ENCODE peak calls at places on chromosome 3, in eight cellular contexts. P is HCT116, M is Panc1, B is cardiac muscle cell, F is heart right ventricle, K is psoas muscle, U is tibial nerve, O is heart left ventricle. H is an unnamed sample.
A peak's percentile ranks its signal among the peaks of the same experiment; 100 is the strongest.

GRCh38 chr3:52836991-52837390 is 2.2 kb upstream of the MUSTN1 start:
- DNase-seq in P (no peak), M (no peak), B (no peak), F (no peak), K (peak; percentile 72), U (no peak), O (peak; percentile 44), H (no peak)

GRCh38 chr3:106809633-106810460 is 567.4 kb upstream of the CCDC54 start:
- DNase-seq in P (no peak), M (no peak), B (peak; percentile 60), F (no peak), K (no peak), U (no peak), O (no peak), H (peak; percentile 32)

GRCh38 chr3:40055956-40056355 is 246.5 kb downstream of the MYRIP start:
- DNase-seq in P (no peak), M (no peak), B (no peak), F (no peak), K (no peak), U (no peak), O (no peak), H (no peak)

GRCh38 chr3:37492977-37493471 is 318.6 kb upstream of the LRRFIP2 start:
- DNase-seq in P (no peak), M (no peak), B (peak; percentile 74), F (no peak), K (no peak), U (peak; percentile 38), O (peak; percentile 38), H (peak; percentile 58)

GRCh38 chr3:146218880-146219866 is 31.7 kb downstream of the PLSCR4 start:
- DNase-seq in P (no peak), M (no peak), B (peak; percentile 66), F (peak; percentile 17), K (no peak), U (peak; percentile 42), O (peak; percentile 33), H (peak; percentile 28)

GRCh38 chr3:47022540-47023161 is 43.2 kb downstream of the NBEAL2 start:
- DNase-seq in P (no peak), M (no peak), B (peak; percentile 13), F (no peak), K (no peak), U (no peak), O (no peak), H (no peak)

GRCh38 chr3:188497021-188497420 is 343.1 kb downstream of the LPP start:
- DNase-seq in P (no peak), M (no peak), B (peak; percentile 21), F (no peak), K (no peak), U (no peak), O (no peak), H (no peak)

GRCh38 chr3:55556622-55557531 is 69.8 kb upstream of the WNT5A start:
- DNase-seq in P (no peak), M (no peak), B (peak; percentile 15), F (no peak), K (no peak), U (no peak), O (no peak), H (no peak)

GRCh38 chr3:161171639-161172552 is 49.2 kb upstream of the NMD3 start:
- DNase-seq in P (peak; percentile 23), M (no peak), B (peak; percentile 47), F (no peak), K (no peak), U (no peak), O (no peak), H (no peak)

GRCh38 chr3:146189519-146190173 is 28.7 kb upstream of the PLOD2 start:
- DNase-seq in P (peak; percentile 47), M (peak; percentile 55), B (peak; percentile 72), F (no peak), K (no peak), U (no peak), O (peak; percentile 16), H (peak; percentile 15)

GRCh38 chr3:59872121-59872520 is 822.3 kb upstream of the CFAP20DC start:
- DNase-seq in P (no peak), M (no peak), B (no peak), F (no peak), K (no peak), U (no peak), O (no peak), H (no peak)

GRCh38 chr3:38108649-38109579 is 28.0 kb downstream of the ACAA1 start:
- DNase-seq in P (no peak), M (no peak), B (no peak), F (no peak), K (no peak), U (no peak), O (no peak), H (no peak)

GRCh38 chr3:11634974-11635612 is 8.6 kb downstream of the VGLL4 start:
- DNase-seq in P (no peak), M (no peak), B (no peak), F (no peak), K (no peak), U (no peak), O (no peak), H (no peak)

GRCh38 chr3:25661694-25662455 is 2.8 kb downstream of the TOP2B start:
- DNase-seq in P (no peak), M (no peak), B (peak; percentile 11), F (no peak), K (no peak), U (no peak), O (no peak), H (no peak)

GRCh38 chr3:55519016-55519415 is 31.9 kb upstream of the WNT5A start:
- DNase-seq in P (no peak), M (no peak), B (no peak), F (no peak), K (no peak), U (no peak), O (no peak), H (no peak)

GRCh38 chr3:194091141-194091540 is 44.8 kb upstream of the HES1 start:
- DNase-seq in P (no peak), M (no peak), B (no peak), F (no peak), K (no peak), U (no peak), O (no peak), H (no peak)

DNA sequence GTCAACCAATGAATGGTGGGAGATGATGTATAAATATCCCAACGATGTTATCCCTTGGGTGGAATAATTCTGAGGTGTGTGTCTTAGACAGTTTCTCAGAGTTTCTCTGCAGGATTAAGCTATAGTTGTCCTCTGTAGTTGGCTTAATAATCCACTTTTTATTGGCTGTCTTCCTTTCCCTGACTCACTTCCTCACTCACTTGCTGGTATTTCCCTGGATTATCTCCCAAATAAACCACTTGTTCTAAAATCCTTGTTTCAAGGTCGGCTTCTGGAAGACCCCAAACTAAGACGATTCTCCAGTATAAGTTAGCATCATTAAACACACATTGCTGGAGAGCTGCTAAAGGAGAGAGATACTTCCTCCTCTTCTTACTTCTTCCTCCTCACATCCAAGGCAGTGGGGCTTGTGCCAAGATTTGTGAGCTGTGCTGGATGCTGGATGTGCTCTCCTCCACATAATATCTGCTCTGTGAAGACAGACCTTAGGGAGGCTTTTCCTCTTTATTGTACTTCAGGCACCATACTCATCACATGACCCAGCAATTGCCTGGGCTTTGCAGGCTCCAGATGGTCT is 22.5 kb upstream of the ROPN1 start:
- DNase-seq in P (no peak), M (no peak), B (peak; percentile 29), F (no peak), K (no peak), U (no peak), O (no peak), H (no peak)
- H3K27me3 ChIP-seq in P (peaks cover 58% of the 10 kb centered on the region), M (peaks cover 33% of the 10 kb centered on the region), B (peaks cover 44% of the 10 kb centered on the region), F (no peaks in the 10 kb centered on the region), K (no peaks in the 10 kb centered on the region), U (no peaks in the 10 kb centered on the region), O (no peaks in the 10 kb centered on the region), H (no peaks in the 10 kb centered on the region)

GRCh38 chr3:15288331-15288726 is 44.1 kb downstream of the SH3BP5 start:
- DNase-seq in P (no peak), M (no peak), B (no peak), F (no peak), K (no peak), U (no peak), O (no peak), H (no peak)
- H3K4me1 ChIP-seq in P (peaks cover 11% of the 10 kb centered on the region), M (no peaks in the 10 kb centered on the region), B (peaks cover 3% of the 10 kb centered on the region), F (peaks cover 45% of the 10 kb centered on the region), K (peaks cover 28% of the 10 kb centered on the region), U (no peaks in the 10 kb centered on the region), O (peaks cover 15% of the 10 kb centered on the region), H (no peaks in the 10 kb centered on the region)

GRCh38 chr3:141316851-141317250 is 51.5 kb upstream of the ZBTB38 start:
- DNase-seq in P (no peak), M (no peak), B (no peak), F (no peak), K (no peak), U (no peak), O (no peak), H (no peak)
- H3K9me3 ChIP-seq in P (no peaks in the 10 kb centered on the region), M (no peaks in the 10 kb centered on the region), B (peaks cover 4% of the 10 kb centered on the region), F (no peaks in the 10 kb centered on the region), K (no peaks in the 10 kb centered on the region), U (no peaks in the 10 kb centered on the region), O (no peaks in the 10 kb centered on the region), H (no peaks in the 10 kb centered on the region)

GRCh38 chr3:42503957-42504333 is 1.5 kb downstream of the VIPR1 start:
- DNase-seq in P (no peak), M (no peak), B (no peak), F (no peak), K (no peak), U (no peak), O (no peak), H (no peak)

GRCh38 chr3:42501321-42501680 is 1.1 kb upstream of the VIPR1 start:
- DNase-seq in P (no peak), M (no peak), B (no peak), F (no peak), K (no peak), U (no peak), O (no peak), H (no peak)

GRCh38 chr3:42503251-42503924 is 945 bp downstream of the VIPR1 start:
- DNase-seq in P (no peak), M (no peak), B (no peak), F (no peak), K (no peak), U (no peak), O (no peak), H (no peak)

GRCh38 chr3:42501681-42502428 is 588 bp upstream of the VIPR1 start:
- DNase-seq in P (no peak), M (no peak), B (peak; percentile 40), F (peak; percentile 72), K (peak; percentile 67), U (no peak), O (peak; percentile 78), H (peak; percentile 36)

DNA sequence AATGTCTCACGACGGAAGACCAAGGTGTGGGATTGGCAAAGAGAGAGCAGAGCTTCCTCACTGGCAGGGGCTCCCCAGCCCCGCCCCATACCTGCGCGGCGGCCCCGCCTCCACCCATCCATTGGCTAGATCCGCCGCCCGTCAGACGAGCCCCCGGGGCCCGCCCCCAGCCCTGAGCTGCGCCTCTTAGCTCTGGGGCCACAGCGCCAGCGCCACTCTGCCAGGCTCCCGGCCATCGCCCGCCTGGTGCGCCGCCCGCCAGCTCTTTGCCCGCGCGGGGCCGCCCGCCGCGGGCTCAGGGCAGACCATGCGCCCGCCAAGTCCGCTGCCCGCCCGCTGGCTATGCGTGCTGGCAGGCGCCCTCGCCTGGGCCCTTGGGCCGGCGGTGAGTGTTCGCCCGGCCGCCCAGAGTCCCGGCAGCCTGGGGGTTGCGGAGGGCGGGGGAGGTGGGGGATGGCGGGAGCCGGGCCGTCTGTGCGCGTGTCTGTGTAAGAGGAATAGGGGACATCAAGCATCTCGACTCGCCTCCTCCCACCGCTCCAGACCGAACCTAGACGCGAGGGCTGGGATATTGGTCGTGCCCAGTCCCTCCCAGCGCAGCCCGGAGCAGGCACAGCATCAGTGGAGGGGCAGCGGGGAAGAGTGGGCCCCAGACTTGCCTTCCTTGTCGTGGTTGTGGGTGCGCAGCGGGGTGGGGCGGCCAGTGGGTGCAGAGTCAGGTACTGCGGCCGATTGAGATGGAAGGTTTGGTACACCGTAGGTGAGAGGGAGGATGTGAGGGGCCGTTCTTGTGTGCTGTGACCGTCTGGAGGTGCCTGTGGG is at the start of gene VIPR1:
- DNase-seq in P (peak; percentile 73), M (no peak), B (peak; percentile 42), F (peak; percentile 77), K (peak; percentile 73), U (no peak), O (peak; percentile 82), H (peak; percentile 65)
- H3K27me3 ChIP-seq in P (no peaks in the 10 kb centered on the region), M (no peaks in the 10 kb centered on the region), B (peaks cover 55% of the 10 kb centered on the region), F (peaks cover 40% of the 10 kb centered on the region), K (peaks cover 36% of the 10 kb centered on the region), U (no peaks in the 10 kb centered on the region), O (peaks cover 17% of the 10 kb centered on the region), H (peaks cover 17% of the 10 kb centered on the region)

H was measured in BE2C.